ENCODE peak calls at places on chromosomes 4 and X, in eight cellular contexts. V is ACHN; H is amniotic stem cell; A is kidney; Z is CD8-positive, alpha-beta memory T cell; U is NCI-H2081 treated with DMSO at 0.1 percent for 48 hours; I is stimulated activated CD4-positive, alpha-beta T cell treated with anti-CD3 and anti-CD28 coated beads, TNF-alpha, amount 100 ng/mL, for 1 hour; D is HuH-7.5. E is an unnamed sample.

GRCh38 chr4:127000846-127001245 is 631.9 kb upstream of the INTU start:
- DNase-seq in A (no peak), V (no peak), U (no peak), H (no peak), D (no peak), I (no peak), Z (no peak), E (no peak)

GRCh38 chrX:48781705-48782104 is 4.7 kb upstream of the GATA1 start:
- DNase-seq in V (no peak), U (no peak), I (no peak), A (no peak), D (no peak), Z (no peak), H (no peak), E (no peak)

GRCh38 chr4:17552427-17552826 is 24.6 kb upstream of the LAP3 start:
- DNase-seq in Z (no peak), U (no peak), V (no peak), A (no peak), D (no peak), H (no peak), I (no peak), E (no peak)

GRCh38 chr4:151223465-151223864 is 53.5 kb upstream of the PRSS48 start:
- DNase-seq in A (no peak), I (no peak), Z (no peak), V (no peak), U (no peak), H (no peak), D (no peak), E (no peak)

GRCh38 chr4:8294036-8294435 is 24.5 kb downstream of the HTRA3 start:
- DNase-seq in D (no peak), V (no peak), A (peak), U (no peak), Z (peak), I (no peak), H (no peak), E (no peak)

GRCh38 chr4:16387448-16387847 is 161.2 kb upstream of the TAPT1 start:
- DNase-seq in H (no peak), D (no peak), V (no peak), I (no peak), A (no peak), U (no peak), Z (no peak), E (no peak)

GRCh38 chr4:7013171-7013570 is 30.0 kb upstream of the TADA2B start:
- DNase-seq in H (no peak), I (no peak), D (no peak), V (no peak), A (no peak), U (no peak), Z (no peak), E (no peak)

GRCh38 chrX:123736333-123736921 is 3.6 kb upstream of the THOC2 start:
- DNase-seq in A (no peak), D (no peak), V (peak), I (no peak), Z (no peak), H (peak), U (no peak), E (no peak)

GRCh38 chrX:85499400-85499799 is 119.9 kb upstream of the POF1B start:
- DNase-seq in H (no peak), V (no peak), U (no peak), Z (no peak), D (no peak), I (no peak), A (no peak), E (no peak)

GRCh38 chrX:40018021-40018420 is 79.7 kb downstream of the BCOR start:
- DNase-seq in Z (no peak), U (no peak), A (no peak), V (no peak), H (no peak), I (no peak), D (no peak), E (no peak)

GRCh38 chr4:145132521-145133098 is 34.5 kb downstream of the ABCE1 start:
- DNase-seq in D (no peak), A (no peak), V (no peak), Z (no peak), H (no peak), U (no peak), I (no peak), E (no peak)

GRCh38 chr4:109078724-109079123 is 223.7 kb downstream of the COL25A1 start:
- DNase-seq in I (no peak), U (no peak), Z (no peak), D (no peak), V (no peak), H (no peak), A (no peak), E (no peak)

GRCh38 chr4:112702892-112703291 is 65.9 kb downstream of the LARP7 start:
- DNase-seq in D (no peak), Z (no peak), U (no peak), I (no peak), V (no peak), A (no peak), H (no peak), E (no peak)

GRCh38 chrX:15985937-15986336 is 131.3 kb upstream of the AP1S2 start:
- DNase-seq in U (no peak), V (no peak), A (no peak), D (no peak), Z (no peak), I (no peak), H (no peak), E (no peak)

GRCh38 chr4:154490589-154491340 is 834 bp downstream of the DCHS2 start:
- DNase-seq in H (no peak), V (no peak), A (peak), I (no peak), D (peak), U (no peak), Z (no peak), E (no peak)

GRCh38 chr4:1472148-1472797 is 66.0 kb upstream of the NKX1-1 start:
- DNase-seq in V (no peak), I (no peak), U (no peak), A (peak), Z (no peak), H (no peak), D (no peak), E (no peak)

E was measured in HCT116.